ENCODE peak calls at places on chromosomes 5 and 9, in seven cellular contexts. L, U, O, X, I, B and S are unnamed samples. For H3K4me1, the result is how much of the 10 kb centered on the place peaks cover.

GRCh38 chr9:27535701-27536118 is 6.1 kb upstream of the MOB3B start:
- DNase-seq in L (no peak), U (no peak), O (peak), X (peak), I (peak), B (no peak), S (no peak)

GRCh38 chr9:76342862-76343261 is 51.4 kb downstream of the RFK start:
- DNase-seq in L (no peak), U (no peak), O (no peak), X (no peak), I (no peak), B (no peak), S (no peak)

GRCh38 chr5:670396-671270 is 22.5 kb downstream of the TPPP start:
- DNase-seq in L (no peak), U (peak), O (no peak), X (no peak), I (no peak), B (no peak), S (no peak)

GRCh38 chr5:167945542-167946384 is 345.7 kb upstream of the WWC1 start:
- DNase-seq in L (no peak), U (no peak), O (no peak), X (no peak), I (peak), B (no peak), S (no peak)

GRCh38 chr5:75037106-75037505 is 15.3 kb downstream of the GCNT4 start:
- DNase-seq in L (peak), U (no peak), O (no peak), X (peak), I (no peak), B (no peak), S (peak)

GRCh38 chr5:35487255-35488035 is 130.2 kb upstream of the SPEF2 start:
- DNase-seq in L (no peak), U (no peak), O (no peak), X (no peak), I (no peak), B (no peak), S (no peak)

GRCh38 chr5:151745071-151745705 is 13.2 kb downstream of the ATOX1 start:
- DNase-seq in L (peak), U (no peak), O (no peak), X (no peak), I (no peak), B (peak), S (peak)

GRCh38 chr9:128412120-128412790 is 8.4 kb upstream of the CERCAM start:
- DNase-seq in L (peak), U (peak), O (peak), X (peak), I (no peak), B (no peak), S (peak)

GRCh38 chr9:107488400-107489143 is 997 bp downstream of the KLF4 start:
- DNase-seq in L (peak), U (peak), O (peak), X (peak), I (peak), B (peak), S (peak)

GRCh38 chr9:109950710-109951443 is 170.9 kb downstream of the PALM2AKAP2 start:
- DNase-seq in L (no peak), U (no peak), O (no peak), X (no peak), I (no peak), B (no peak), S (no peak)

GRCh38 chr9:6525326-6526040 is 112.5 kb downstream of the UHRF2 start:
- DNase-seq in L (no peak), U (no peak), O (no peak), X (no peak), I (no peak), B (no peak), S (no peak)

GRCh38 chr5:100518377-100518776 is 16.8 kb upstream of the FAM174A start:
- DNase-seq in L (no peak), U (no peak), O (no peak), X (peak), I (no peak), B (no peak), S (no peak)

GRCh38 chr9:76699966-76700365 is 64.3 kb upstream of the PCA3 start:
- DNase-seq in L (no peak), U (no peak), O (no peak), X (no peak), I (no peak), B (no peak), S (no peak)

GRCh38 chr5:34626036-34626435 is 30.1 kb upstream of the RAI14 start:
- DNase-seq in L (no peak), U (no peak), O (no peak), X (peak), I (no peak), B (no peak), S (no peak)

GRCh38 chr9:136646827-136647711 is 15.6 kb upstream of the EGFL7 start:
- DNase-seq in L (no peak), U (no peak), O (peak), X (no peak), I (no peak), B (no peak), S (no peak)

GRCh38 chr9:123149067-123149466 is 115.6 kb downstream of the GPR21 start:
- DNase-seq in L (no peak), U (no peak), O (no peak), X (no peak), I (no peak), B (no peak), S (no peak)

GRCh38 chr5:103216137-103216536 is 42.4 kb upstream of the MACIR start:
- DNase-seq in L (no peak), U (no peak), O (no peak), X (no peak), I (no peak), B (no peak), S (no peak)

GRCh38 chr9:129694265-129694664 is 28.8 kb downstream of the PRRX2 start:
- DNase-seq in L (no peak), U (no peak), O (no peak), X (no peak), I (no peak), B (no peak), S (no peak)

GRCh38 chr9:104361207-104361606 is 142.9 kb upstream of the OR13F1 start:
- DNase-seq in L (no peak), U (no peak), O (no peak), X (no peak), I (no peak), B (no peak), S (no peak)

GRCh38 chr5:135391123-135391868 is 7.7 kb downstream of the MACROH2A1 start:
- DNase-seq in L (no peak), U (no peak), O (no peak), X (no peak), I (no peak), B (no peak), S (no peak)

GRCh38 chr5:160905285-160905684 is 53.3 kb upstream of the ATP10B start:
- DNase-seq in L (no peak), U (no peak), O (no peak), X (no peak), I (no peak), B (no peak), S (no peak)

GRCh38 chr5:3417376-3417943 is 178.2 kb upstream of the IRX1 start:
- DNase-seq in L (no peak), U (no peak), O (peak), X (no peak), I (no peak), B (no peak), S (no peak)

GRCh38 chr5:87081511-87082372 is 185.9 kb upstream of the RASA1 start:
- DNase-seq in L (peak), U (no peak), O (no peak), X (no peak), I (no peak), B (no peak), S (peak)
- TF ChIP-seq EP300 in L (no peak), U (no peak), O (no peak), X (no peak), I (no peak), B (no peak), S (no peak)

DNA sequence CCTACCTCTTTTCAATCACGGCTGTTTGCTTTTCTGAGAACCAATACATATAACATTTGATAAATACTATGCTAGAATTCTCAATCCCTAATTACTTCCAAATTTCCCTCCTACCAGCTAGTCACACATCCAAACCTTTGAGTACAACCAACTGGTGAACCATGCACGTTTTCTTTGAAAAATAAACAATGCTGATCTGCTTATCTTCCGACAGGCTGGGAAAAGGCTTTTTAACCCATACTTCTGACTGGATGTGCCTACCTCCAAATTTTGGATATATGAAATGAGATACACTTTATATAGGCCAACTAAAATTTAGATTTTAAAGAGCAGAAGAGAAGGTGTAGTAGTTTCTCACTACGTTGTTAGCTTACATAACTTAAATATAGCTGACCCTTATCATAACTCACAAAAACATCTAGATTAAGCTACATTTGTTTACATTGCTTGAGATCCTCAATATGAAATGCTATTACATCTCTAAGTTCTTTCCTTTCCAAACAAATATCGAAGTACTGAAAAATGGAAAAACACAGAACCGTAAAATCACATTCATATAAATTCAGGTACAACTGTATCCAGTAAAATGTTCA is 2.1 kb downstream of the NR3C1 start:
- DNase-seq in L (no peak), U (no peak), O (no peak), X (no peak), I (no peak), B (no peak), S (no peak)
- H3K4me1 ChIP-seq in L (under half), U (under half), O (under half), X (under half), I (under half), B (half or more), S (half or more)

GRCh38 chr9:95176755-95177319 is 140.7 kb downstream of the FANCC start:
- DNase-seq in L (no peak), U (no peak), O (no peak), X (no peak), I (no peak), B (no peak), S (no peak)

GRCh38 chr9:95177617-95178016 is 139.9 kb downstream of the FANCC start:
- DNase-seq in L (no peak), U (no peak), O (no peak), X (no peak), I (no peak), B (no peak), S (no peak)

GRCh38 chr9:95174038-95174437 is 143.5 kb downstream of the FANCC start:
- DNase-seq in L (no peak), U (no peak), O (no peak), X (no peak), I (no peak), B (no peak), S (no peak)

GRCh38 chr9:95171596-95171995 is 145.9 kb downstream of the FANCC start:
- DNase-seq in L (no peak), U (no peak), O (no peak), X (no peak), I (no peak), B (no peak), S (no peak)

GRCh38 chr9:95175523-95175922 is 142.0 kb downstream of the FANCC start:
- DNase-seq in L (no peak), U (no peak), O (no peak), X (no peak), I (no peak), B (no peak), S (no peak)
- TF ChIP-seq EP300 in L (no peak), U (no peak), O (no peak), X (no peak), I (no peak), B (no peak), S (no peak)

DNA sequence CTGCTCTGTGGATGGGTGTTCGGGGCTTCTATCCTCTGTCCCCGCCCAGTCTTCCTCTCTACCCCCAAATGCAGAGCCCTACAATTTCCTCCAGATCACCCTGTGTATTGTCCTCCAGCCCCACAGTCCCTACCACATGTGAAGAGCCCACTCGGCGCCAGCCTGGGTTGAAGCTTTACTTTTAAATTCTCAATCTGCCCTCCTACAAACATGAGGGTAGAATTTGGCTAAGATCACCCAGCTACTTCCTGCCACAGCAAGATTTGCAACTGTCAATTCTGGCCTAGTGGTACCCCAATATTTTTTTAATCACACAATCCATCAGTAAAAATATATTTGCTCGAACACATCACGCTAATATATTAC is 3.9 kb downstream of the AKNA start:
- DNase-seq in L (no peak), U (no peak), O (no peak), X (no peak), I (no peak), B (no peak), S (no peak)
- H3K4me1 ChIP-seq in L (half or more), U (under half), O (under half), X (under half), I (under half), B (half or more), S (half or more)

GRCh38 chr5:10635861-10636350 is 72.0 kb downstream of the ANKRD33B start:
- DNase-seq in L (no peak), U (no peak), O (no peak), X (no peak), I (no peak), B (no peak), S (no peak)

GRCh38 chr5:10634562-10634961 is 70.7 kb downstream of the ANKRD33B start:
- DNase-seq in L (no peak), U (no peak), O (no peak), X (no peak), I (no peak), B (no peak), S (no peak)

GRCh38 chr5:10636363-10637142 is 72.7 kb downstream of the ANKRD33B start:
- DNase-seq in L (no peak), U (no peak), O (peak), X (no peak), I (no peak), B (no peak), S (no peak)

GRCh38 chr5:10634056-10634455 is 70.2 kb downstream of the ANKRD33B start:
- DNase-seq in L (no peak), U (no peak), O (no peak), X (no peak), I (no peak), B (no peak), S (no peak)

DNA sequence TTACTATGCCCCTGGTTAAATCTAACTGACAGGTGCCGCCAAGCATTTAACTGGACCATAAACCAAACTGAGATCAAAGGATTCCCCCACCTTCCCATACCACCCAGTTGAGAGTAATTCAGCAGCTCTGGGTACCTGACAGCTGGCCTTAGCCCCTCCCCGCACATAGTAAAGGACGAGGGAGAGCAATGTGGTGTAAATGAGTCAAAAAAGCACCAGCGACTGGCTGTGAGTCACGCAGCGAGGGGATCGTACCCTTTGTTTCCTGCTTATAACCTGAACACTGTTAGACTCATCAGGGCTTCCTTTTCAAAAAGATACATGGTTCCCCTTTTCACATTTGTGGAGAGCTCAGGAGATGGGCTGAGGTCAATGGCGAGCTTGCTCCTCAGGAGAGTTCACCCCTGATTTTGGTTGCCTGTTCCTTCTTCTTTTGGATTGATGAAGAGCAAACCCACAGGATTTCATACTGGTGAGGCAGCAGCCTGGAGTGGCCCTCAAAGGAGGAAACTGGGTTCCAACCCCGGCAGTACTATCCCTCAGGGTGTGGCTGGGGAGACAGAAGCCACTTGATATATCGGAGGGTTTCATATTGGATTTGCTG is 71.5 kb downstream of the ANKRD33B start:
- DNase-seq in L (no peak), U (no peak), O (peak), X (no peak), I (no peak), B (no peak), S (no peak)
- TF ChIP-seq EP300 in L (no peak), U (no peak), O (no peak), X (no peak), I (no peak), B (no peak), S (no peak)

GRCh38 chr9:89554307-89554706 is 50.5 kb upstream of the GADD45G start:
- DNase-seq in L (no peak), U (no peak), O (no peak), X (no peak), I (no peak), B (no peak), S (no peak)
- H3K4me1 ChIP-seq in L (under half), U (under half), O (under half), X (under half), I (under half), B (under half), S (under half)

GRCh38 chr5:65611524-65611923 is 12.6 kb downstream of the TRIM23 start:
- DNase-seq in L (no peak), U (no peak), O (no peak), X (peak), I (no peak), B (no peak), S (no peak)
- TF ChIP-seq EP300 in L (no peak), U (no peak), O (no peak), X (no peak), I (no peak), B (no peak), S (no peak)

GRCh38 chr5:180381428-180381827 is 28.3 kb upstream of the GFPT2 start:
- DNase-seq in L (no peak), U (peak), O (no peak), X (no peak), I (no peak), B (no peak), S (no peak)
- H3K4me1 ChIP-seq in L (under half), U (under half), O (under half), X (under half), I (under half), B (under half), S (under half)